ENCODE peak calls at places on chromosomes 7 and 10, in five cellular contexts. One of them, this sample, is unnamed.

GRCh38 chr10:69337312-69338132 is 59.2 kb downstream of the HK1 start:
- DNase-seq in lower lobe of right lung: peak
- DNase-seq in colonic mucosa: no peak
- DNase-seq in left ventricle myocardium inferior: peak
- DNase-seq in hepatocyte: peak
- DNase-seq in this sample: no peak

GRCh38 chr7:148303295-148304013 is 287.1 kb upstream of the C7orf33 start:
- DNase-seq in lower lobe of right lung: no peak
- DNase-seq in colonic mucosa: peak
- DNase-seq in hepatocyte: peak
- DNase-seq in left ventricle myocardium inferior: peak
- DNase-seq in this sample: no peak

GRCh38 chr7:16847381-16847860 is 34.4 kb downstream of the AGR3 start:
- DNase-seq in hepatocyte: peak
- DNase-seq in lower lobe of right lung: peak
- DNase-seq in colonic mucosa: peak
- DNase-seq in left ventricle myocardium inferior: no peak
- DNase-seq in this sample: peak

GRCh38 chr10:101229275-101230184 is at the start of gene LBX1:
- DNase-seq in left ventricle myocardium inferior: no peak
- DNase-seq in colonic mucosa: no peak
- DNase-seq in hepatocyte: no peak
- DNase-seq in lower lobe of right lung: no peak
- DNase-seq in this sample: no peak

GRCh38 chr10:132369636-132370185 is 27.3 kb upstream of the PWWP2B start:
- DNase-seq in lower lobe of right lung: peak
- DNase-seq in hepatocyte: no peak
- DNase-seq in colonic mucosa: no peak
- DNase-seq in left ventricle myocardium inferior: no peak
- DNase-seq in this sample: no peak

GRCh38 chr7:100894860-100895700 is 608 bp downstream of the ACHE start:
- DNase-seq in hepatocyte: peak
- DNase-seq in left ventricle myocardium inferior: peak
- DNase-seq in lower lobe of right lung: no peak
- DNase-seq in colonic mucosa: peak
- DNase-seq in this sample: peak

GRCh38 chr7:131546583-131547111 is 9.8 kb downstream of the PODXL start:
- DNase-seq in hepatocyte: no peak
- DNase-seq in colonic mucosa: no peak
- DNase-seq in lower lobe of right lung: no peak
- DNase-seq in left ventricle myocardium inferior: no peak
- DNase-seq in this sample: no peak

GRCh38 chr7:25376207-25376606 is 147.9 kb upstream of the NPVF start:
- DNase-seq in left ventricle myocardium inferior: no peak
- DNase-seq in lower lobe of right lung: no peak
- DNase-seq in colonic mucosa: no peak
- DNase-seq in hepatocyte: no peak
- DNase-seq in this sample: no peak

GRCh38 chr7:64733550-64734240 is 60.5 kb upstream of the ZNF138 start:
- DNase-seq in left ventricle myocardium inferior: no peak
- DNase-seq in colonic mucosa: no peak
- DNase-seq in lower lobe of right lung: no peak
- DNase-seq in hepatocyte: no peak
- DNase-seq in this sample: no peak

GRCh38 chr7:150322114-150322832 is 882 bp upstream of the LRRC61 start:
- DNase-seq in left ventricle myocardium inferior: no peak
- DNase-seq in colonic mucosa: peak
- DNase-seq in lower lobe of right lung: no peak
- DNase-seq in hepatocyte: no peak
- DNase-seq in this sample: peak

GRCh38 chr7:27110977-27111752 is 8.7 kb upstream of the HOXA2 start:
- DNase-seq in hepatocyte: no peak
- DNase-seq in left ventricle myocardium inferior: no peak
- DNase-seq in colonic mucosa: peak
- DNase-seq in lower lobe of right lung: no peak
- DNase-seq in this sample: no peak

GRCh38 chr7:44881610-44882009 is 3.7 kb downstream of the PURB start:
- DNase-seq in left ventricle myocardium inferior: no peak
- DNase-seq in hepatocyte: no peak
- DNase-seq in lower lobe of right lung: no peak
- DNase-seq in colonic mucosa: no peak
- DNase-seq in this sample: no peak

GRCh38 chr7:34750636-34751035 is 92.6 kb downstream of the NPSR1 start:
- DNase-seq in left ventricle myocardium inferior: no peak
- DNase-seq in lower lobe of right lung: no peak
- DNase-seq in hepatocyte: no peak
- DNase-seq in colonic mucosa: no peak
- DNase-seq in this sample: no peak

GRCh38 chr10:123402021-123402420 is 247.8 kb downstream of the BUB3 start:
- DNase-seq in lower lobe of right lung: no peak
- DNase-seq in colonic mucosa: no peak
- DNase-seq in hepatocyte: no peak
- DNase-seq in left ventricle myocardium inferior: no peak
- DNase-seq in this sample: no peak
- H3K4me3 ChIP-seq in lower lobe of right lung: no peak
- H3K4me3 ChIP-seq in colonic mucosa: no peak
- H3K4me3 ChIP-seq in hepatocyte: no peak
- H3K4me3 ChIP-seq in left ventricle myocardium inferior: no peak
- H3K4me3 ChIP-seq in this sample: no peak

GRCh38 chr7:157273208-157274202 is 63.3 kb upstream of the DNAJB6 start:
- DNase-seq in lower lobe of right lung: peak
- DNase-seq in left ventricle myocardium inferior: peak
- DNase-seq in colonic mucosa: peak
- DNase-seq in hepatocyte: peak
- DNase-seq in this sample: peak

GRCh38 chr7:157271315-157271990 is 65.4 kb upstream of the DNAJB6 start:
- DNase-seq in left ventricle myocardium inferior: no peak
- DNase-seq in hepatocyte: no peak
- DNase-seq in lower lobe of right lung: no peak
- DNase-seq in colonic mucosa: no peak
- DNase-seq in this sample: no peak

GRCh38 chr7:157271991-157272324 is 64.8 kb upstream of the DNAJB6 start:
- DNase-seq in left ventricle myocardium inferior: peak
- DNase-seq in lower lobe of right lung: peak
- DNase-seq in hepatocyte: peak
- DNase-seq in colonic mucosa: no peak
- DNase-seq in this sample: no peak

GRCh38 chr7:157274991-157275427 is 61.8 kb upstream of the DNAJB6 start:
- DNase-seq in hepatocyte: no peak
- DNase-seq in colonic mucosa: no peak
- DNase-seq in lower lobe of right lung: no peak
- DNase-seq in left ventricle myocardium inferior: no peak
- DNase-seq in this sample: no peak

DNA sequence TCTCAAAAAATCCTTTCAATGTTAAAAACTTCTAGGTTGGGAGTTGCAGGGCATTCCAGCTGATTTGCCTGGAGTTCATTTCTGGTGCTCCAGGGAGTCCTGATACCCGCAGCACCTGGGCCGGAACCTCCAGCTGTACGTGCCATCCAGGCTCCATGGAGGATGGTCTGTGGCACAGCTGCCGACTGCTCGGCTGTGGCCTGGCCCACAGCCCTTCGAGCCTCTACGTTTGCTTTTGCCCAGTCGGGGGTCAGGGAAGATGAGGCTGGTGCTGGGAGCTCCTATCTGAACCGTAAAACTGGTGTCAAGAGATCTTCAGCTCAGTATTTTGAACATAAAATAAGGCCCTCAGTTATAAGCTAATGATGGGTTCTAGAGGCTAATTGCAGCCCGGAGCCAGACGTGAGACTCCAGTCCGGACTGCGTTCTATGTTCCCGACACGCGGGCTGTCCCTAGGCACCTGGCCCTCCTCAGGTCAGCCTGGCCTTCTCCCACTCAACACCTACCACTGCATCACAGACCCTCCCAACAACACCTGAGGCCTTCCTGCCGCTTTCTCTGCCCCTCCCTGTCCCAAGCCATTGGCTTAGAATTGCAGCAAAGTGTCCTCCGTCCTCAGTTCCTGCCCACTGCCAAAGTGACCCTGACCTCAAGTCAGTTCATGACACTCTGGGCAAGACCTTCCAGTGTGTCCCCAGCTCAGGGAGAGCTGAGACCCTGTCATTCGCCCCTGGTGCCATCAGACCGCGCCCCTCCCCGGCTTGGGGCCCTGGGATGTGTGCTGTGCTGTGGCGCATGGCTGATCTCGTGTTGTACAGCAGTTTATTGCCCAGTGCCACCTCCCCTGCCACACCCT is 64.2 kb upstream of the DNAJB6 start:
- DNase-seq in hepatocyte: no peak
- DNase-seq in colonic mucosa: no peak
- DNase-seq in left ventricle myocardium inferior: no peak
- DNase-seq in lower lobe of right lung: no peak
- DNase-seq in this sample: no peak
- H3K4me3 ChIP-seq in hepatocyte: no peak
- H3K4me3 ChIP-seq in colonic mucosa: no peak
- H3K4me3 ChIP-seq in left ventricle myocardium inferior: peak
- H3K4me3 ChIP-seq in lower lobe of right lung: no peak
- H3K4me3 ChIP-seq in this sample: no peak

DNA sequence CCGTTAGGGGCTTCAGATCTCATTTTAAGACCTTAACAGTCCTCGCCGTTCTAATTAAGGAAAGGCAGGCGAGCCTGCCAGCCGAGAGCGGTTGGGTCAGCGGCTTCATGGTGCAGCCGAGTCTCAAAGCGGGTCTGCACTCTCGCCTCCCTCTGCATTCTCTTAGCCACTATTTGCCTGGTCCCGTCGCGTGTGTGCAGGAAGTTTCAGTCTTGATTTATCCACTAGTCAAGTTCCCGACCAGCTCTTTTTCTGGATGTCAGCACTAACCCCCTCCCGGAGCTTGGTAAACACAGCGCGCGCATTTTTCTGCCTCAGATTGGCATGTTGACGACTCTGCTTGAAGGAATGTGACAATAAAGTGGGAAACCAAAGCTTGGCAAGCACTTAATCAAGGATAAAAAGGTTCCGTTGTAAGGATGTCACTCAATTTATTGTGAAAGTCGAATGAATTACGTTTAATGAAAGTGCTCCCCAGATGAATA is 7.7 kb downstream of the NXPH1 start:
- DNase-seq in lower lobe of right lung: no peak
- DNase-seq in left ventricle myocardium inferior: no peak
- DNase-seq in colonic mucosa: no peak
- DNase-seq in hepatocyte: no peak
- DNase-seq in this sample: no peak
- H3K4me3 ChIP-seq in lower lobe of right lung: no peak
- H3K4me3 ChIP-seq in left ventricle myocardium inferior: no peak
- H3K4me3 ChIP-seq in colonic mucosa: no peak
- H3K4me3 ChIP-seq in hepatocyte: no peak
- H3K4me3 ChIP-seq in this sample: no peak

GRCh38 chr7:82039621-82040020 is 269.8 kb upstream of the HGF start:
- DNase-seq in lower lobe of right lung: no peak
- DNase-seq in colonic mucosa: no peak
- DNase-seq in left ventricle myocardium inferior: no peak
- DNase-seq in hepatocyte: no peak
- DNase-seq in this sample: no peak
- H3K4me3 ChIP-seq in lower lobe of right lung: no peak
- H3K4me3 ChIP-seq in colonic mucosa: no peak
- H3K4me3 ChIP-seq in left ventricle myocardium inferior: no peak
- H3K4me3 ChIP-seq in hepatocyte: no peak
- H3K4me3 ChIP-seq in this sample: no peak

GRCh38 chr7:713488-714230 is 12.8 kb upstream of the DNAAF5 start:
- DNase-seq in lower lobe of right lung: no peak
- DNase-seq in left ventricle myocardium inferior: no peak
- DNase-seq in colonic mucosa: no peak
- DNase-seq in hepatocyte: peak
- DNase-seq in this sample: no peak

GRCh38 chr7:711093-711966 is 15.2 kb upstream of the DNAAF5 start:
- DNase-seq in left ventricle myocardium inferior: no peak
- DNase-seq in hepatocyte: peak
- DNase-seq in lower lobe of right lung: peak
- DNase-seq in colonic mucosa: no peak
- DNase-seq in this sample: no peak

GRCh38 chr7:710161-710560 is 16.3 kb upstream of the DNAAF5 start:
- DNase-seq in hepatocyte: peak
- DNase-seq in lower lobe of right lung: peak
- DNase-seq in left ventricle myocardium inferior: no peak
- DNase-seq in colonic mucosa: no peak
- DNase-seq in this sample: no peak

GRCh38 chr7:712601-713457 is 13.7 kb upstream of the DNAAF5 start:
- DNase-seq in lower lobe of right lung: peak
- DNase-seq in left ventricle myocardium inferior: no peak
- DNase-seq in colonic mucosa: no peak
- DNase-seq in hepatocyte: no peak
- DNase-seq in this sample: no peak

GRCh38 chr7:711967-712600 is 14.4 kb upstream of the DNAAF5 start:
- DNase-seq in colonic mucosa: no peak
- DNase-seq in lower lobe of right lung: peak
- DNase-seq in hepatocyte: peak
- DNase-seq in left ventricle myocardium inferior: no peak
- DNase-seq in this sample: no peak
- H3K4me3 ChIP-seq in colonic mucosa: peak
- H3K4me3 ChIP-seq in lower lobe of right lung: peak
- H3K4me3 ChIP-seq in hepatocyte: peak
- H3K4me3 ChIP-seq in left ventricle myocardium inferior: peak
- H3K4me3 ChIP-seq in this sample: peak

DNA sequence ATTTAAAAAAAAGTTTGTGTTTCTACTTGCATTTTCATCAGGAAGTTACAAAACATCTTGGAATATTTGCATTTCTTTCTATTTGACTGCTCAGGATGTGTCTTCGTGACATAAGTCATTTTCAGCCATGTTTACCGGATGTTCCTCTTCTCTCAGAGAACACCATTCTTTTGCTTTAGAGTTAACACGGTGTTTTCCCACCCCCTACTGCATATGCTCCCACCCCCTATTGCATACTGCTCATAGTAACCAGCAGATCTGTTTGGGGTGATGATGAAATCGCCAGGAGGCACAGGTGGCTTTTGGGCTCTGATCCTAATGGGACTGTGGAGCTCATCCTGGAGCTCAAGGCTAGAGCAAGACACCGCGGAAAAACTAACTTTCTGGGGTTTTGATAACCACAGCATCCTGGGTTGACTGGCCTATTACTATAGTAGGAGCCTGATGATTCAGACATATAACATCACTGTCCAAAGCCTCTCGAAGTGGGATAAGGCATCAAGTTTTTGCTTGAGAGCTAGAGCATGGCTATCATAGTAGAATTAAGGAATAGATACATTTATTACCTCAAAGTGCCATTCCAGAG is 65.1 kb upstream of the BET1 start:
- DNase-seq in lower lobe of right lung: no peak
- DNase-seq in colonic mucosa: no peak
- DNase-seq in left ventricle myocardium inferior: no peak
- DNase-seq in hepatocyte: no peak
- DNase-seq in this sample: no peak
- H3K4me3 ChIP-seq in lower lobe of right lung: no peak
- H3K4me3 ChIP-seq in colonic mucosa: no peak
- H3K4me3 ChIP-seq in left ventricle myocardium inferior: no peak
- H3K4me3 ChIP-seq in hepatocyte: no peak
- H3K4me3 ChIP-seq in this sample: no peak

DNA sequence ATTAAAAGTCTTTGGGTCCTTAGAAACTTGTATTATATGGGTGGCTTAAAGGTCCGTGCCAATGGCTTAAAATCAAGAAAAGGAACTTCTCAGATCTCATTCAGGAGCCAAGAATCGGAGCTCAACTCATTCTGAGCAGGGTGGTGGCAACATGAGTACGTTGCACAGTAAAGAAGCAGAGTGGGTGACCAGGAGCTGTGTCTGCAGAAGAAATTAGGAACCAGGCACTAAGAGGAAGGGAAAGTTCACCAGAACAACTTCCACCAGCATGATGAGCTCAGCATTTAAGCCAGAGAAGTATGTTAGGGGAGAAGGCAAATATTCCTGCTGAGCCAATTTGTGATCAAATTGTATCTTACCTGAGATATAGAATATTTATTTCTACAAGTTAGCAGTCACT is 236.0 kb upstream of the NRP1 start:
- DNase-seq in hepatocyte: no peak
- DNase-seq in lower lobe of right lung: no peak
- DNase-seq in colonic mucosa: no peak
- DNase-seq in left ventricle myocardium inferior: no peak
- DNase-seq in this sample: no peak
- H3K4me3 ChIP-seq in hepatocyte: no peak
- H3K4me3 ChIP-seq in lower lobe of right lung: no peak
- H3K4me3 ChIP-seq in colonic mucosa: no peak
- H3K4me3 ChIP-seq in left ventricle myocardium inferior: no peak
- H3K4me3 ChIP-seq in this sample: no peak

This sample was measured in small intestine.